ENCODE peak calls at places on chromosomes 1 and 21, in six cellular contexts. O is K562; E is endothelial cell of umbilical vein; S is CD8-positive, alpha-beta T cell; C is dorsolateral prefrontal cortex; N is BE2C. Y is an unnamed sample. For H3K27me3, the result is how much of the 10 kb centered on the place peaks cover.

GRCh38 chr1:239951518-239952130 is 140.1 kb upstream of the FMN2 start:
- DNase-seq in O (peak), E (peak), S (peak), C (peak), N (peak), Y (peak)

GRCh38 chr1:33367488-33368405 is 46.8 kb upstream of the A3GALT2 start:
- DNase-seq in O (peak), E (peak), S (peak), C (peak), N (peak), Y (peak)

GRCh38 chr1:167635941-167636340 is 5.9 kb downstream of the RCSD1 start:
- DNase-seq in O (no peak), E (no peak), S (no peak), C (no peak), N (no peak), Y (no peak)

GRCh38 chr1:14513084-14513483 is 85.4 kb upstream of the KAZN start:
- DNase-seq in O (no peak), E (no peak), S (no peak), C (no peak), N (no peak), Y (no peak)

GRCh38 chr21:25371831-25372434 is 235.3 kb downstream of the MRPL39 start:
- DNase-seq in O (no peak), E (no peak), S (no peak), C (no peak), N (no peak), Y (no peak)

GRCh38 chr1:234839663-234840062 is 229.7 kb upstream of the IRF2BP2 start:
- DNase-seq in O (peak), E (no peak), S (no peak), C (no peak), N (no peak), Y (no peak)

GRCh38 chr21:46145840-46146691 is 9.3 kb downstream of the FTCD start:
- DNase-seq in O (no peak), E (no peak), S (no peak), C (no peak), N (peak), Y (no peak)

GRCh38 chr1:180232521-180233043 is 2.5 kb downstream of the LHX4 start:
- DNase-seq in O (no peak), E (no peak), S (no peak), C (no peak), N (no peak), Y (no peak)

GRCh38 chr1:228006034-228006792 is 585 bp upstream of the WNT3A start:
- DNase-seq in O (no peak), E (no peak), S (no peak), C (peak), N (no peak), Y (no peak)

GRCh38 chr1:219465247-219466093 is 147.4 kb downstream of the ZC3H11B start:
- DNase-seq in O (no peak), E (no peak), S (no peak), C (no peak), N (no peak), Y (no peak)

GRCh38 chr1:245605480-245606156 is 450.8 kb downstream of the KIF26B start:
- DNase-seq in O (no peak), E (no peak), S (no peak), C (no peak), N (peak), Y (no peak)

GRCh38 chr1:206784471-206784903 is 12.2 kb upstream of the IL10 start:
- DNase-seq in O (no peak), E (no peak), S (peak), C (no peak), N (no peak), Y (no peak)

GRCh38 chr1:117664314-117664713 is 58.5 kb downstream of the TENT5C start:
- DNase-seq in O (peak), E (no peak), S (peak), C (no peak), N (no peak), Y (no peak)

GRCh38 chr1:209884665-209885117 is 53.3 kb upstream of the SYT14 start:
- DNase-seq in O (peak), E (peak), S (peak), C (no peak), N (peak), Y (no peak)

GRCh38 chr21:44695176-44695575 is 1.8 kb upstream of the KRTAP10-12 start:
- DNase-seq in O (no peak), E (no peak), S (no peak), C (no peak), N (no peak), Y (peak)

GRCh38 chr1:160251006-160251405 is 11.3 kb downstream of the DCAF8 start:
- DNase-seq in O (no peak), E (no peak), S (no peak), C (no peak), N (no peak), Y (no peak)

GRCh38 chr1:20184481-20184900 is 1.4 kb upstream of the UBXN10 start:
- DNase-seq in O (peak), E (no peak), S (no peak), C (no peak), N (no peak), Y (no peak)
- TF ChIP-seq CTCF in O (peak), E (no peak), S (no peak), C (no peak), N (no peak), Y (no peak)

DNA sequence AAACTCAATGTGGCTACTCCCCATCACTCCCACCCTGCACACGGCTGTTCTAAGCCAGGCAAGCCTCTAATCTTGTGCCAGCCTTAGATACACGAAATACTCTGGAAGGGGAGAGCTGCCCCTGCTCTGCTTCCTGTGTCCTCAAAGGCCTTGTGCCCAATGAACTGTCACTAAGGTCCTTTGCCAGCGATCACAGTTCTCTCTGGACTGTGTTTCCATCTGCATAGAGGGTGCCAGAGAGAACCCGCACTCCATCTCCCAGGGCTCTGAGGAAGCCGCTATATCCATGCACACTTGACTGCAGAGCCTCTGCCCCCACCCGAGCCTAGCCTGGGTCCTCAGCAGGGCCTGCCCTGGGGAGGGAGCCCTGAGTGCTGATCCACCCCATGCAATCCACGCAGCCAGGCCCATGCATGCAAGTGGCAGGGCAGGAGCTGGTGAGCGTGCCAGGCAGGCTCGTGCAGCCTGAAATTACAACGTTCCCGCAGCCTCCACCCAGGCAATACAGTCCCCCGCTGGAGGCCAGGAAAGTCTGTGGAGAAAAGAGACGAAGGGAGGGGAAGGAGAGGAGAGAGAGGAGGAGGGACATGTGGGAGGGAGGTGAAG is 30.6 kb upstream of the KIF21B start:
- DNase-seq in O (no peak), E (no peak), S (no peak), C (no peak), N (no peak), Y (no peak)
- H3K27me3 ChIP-seq in O (under half), E (under half), S (under half), C (under half), N (under half), Y (under half)

DNA sequence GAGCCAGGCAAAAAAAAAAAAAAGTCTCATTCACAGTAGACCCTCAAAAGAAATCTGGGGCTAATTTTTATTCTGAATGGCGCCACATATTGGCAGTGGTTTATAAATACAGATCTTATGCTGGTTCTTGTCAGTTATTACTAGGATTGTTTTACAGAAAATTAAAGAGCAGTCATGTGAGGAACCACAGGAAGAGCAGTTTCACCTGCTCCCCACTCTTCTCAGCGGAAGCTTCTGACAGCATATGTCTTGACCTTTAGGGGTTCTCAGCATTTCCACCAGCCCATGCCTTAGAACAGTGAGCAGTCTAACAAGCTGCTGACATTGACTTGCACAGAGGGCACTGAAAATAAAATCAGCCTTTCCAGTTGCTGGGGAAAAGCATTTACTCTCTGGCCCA is 144.4 kb downstream of the SYT2 start:
- DNase-seq in O (no peak), E (no peak), S (no peak), C (no peak), N (no peak), Y (no peak)
- TF ChIP-seq CTCF in O (no peak), E (no peak), S (no peak), C (no peak), N (peak), Y (no peak)

DNA sequence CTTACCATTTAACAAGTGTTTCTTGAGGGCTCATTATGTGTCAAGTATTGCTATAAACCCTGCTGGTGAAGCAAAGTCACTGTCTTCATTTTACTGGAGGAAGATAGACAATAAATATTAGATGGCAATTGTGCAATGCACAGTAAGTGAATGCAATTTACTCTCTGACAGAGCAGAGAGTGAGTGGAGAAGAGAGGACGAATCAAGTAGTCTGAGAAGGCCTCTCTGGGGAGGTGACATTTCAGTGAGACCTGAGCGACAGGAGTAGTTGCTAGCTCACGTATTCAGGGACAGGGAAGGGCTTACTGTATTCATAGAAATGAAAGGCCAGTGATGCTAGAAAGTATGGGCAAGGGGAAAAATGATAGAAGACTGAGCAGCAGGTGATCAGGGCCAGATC is 1.2 kb upstream of the NMNAT2 start:
- DNase-seq in O (no peak), E (no peak), S (no peak), C (no peak), N (no peak), Y (no peak)
- H3K27me3 ChIP-seq in O (under half), E (under half), S (under half), C (under half), N (under half), Y (under half)

GRCh38 chr1:115705085-115706008 is 63.2 kb downstream of the CASQ2 start:
- DNase-seq in O (no peak), E (no peak), S (no peak), C (no peak), N (no peak), Y (no peak)
- TF ChIP-seq CTCF in O (peak), E (no peak), S (no peak), C (no peak), N (no peak), Y (peak)

GRCh38 chr1:179183857-179184256 is 45.6 kb downstream of the ABL2 start:
- DNase-seq in O (no peak), E (no peak), S (no peak), C (no peak), N (no peak), Y (no peak)
- H3K27me3 ChIP-seq in O (under half), E (under half), S (under half), C (under half), N (under half), Y (under half)

GRCh38 chr1:161725888-161726630 is 4.7 kb downstream of the FCRLB start:
- DNase-seq in O (no peak), E (peak), S (peak), C (peak), N (peak), Y (peak)
- TF ChIP-seq CTCF in O (peak), E (no peak), S (no peak), C (no peak), N (peak), Y (no peak)

GRCh38 chr21:42781150-42781980 is 98.0 kb downstream of the WDR4 start:
- DNase-seq in O (peak), E (peak), S (no peak), C (no peak), N (peak), Y (no peak)
- H3K27me3 ChIP-seq in O (half or more), E (under half), S (under half), C (under half), N (under half), Y (under half)

DNA sequence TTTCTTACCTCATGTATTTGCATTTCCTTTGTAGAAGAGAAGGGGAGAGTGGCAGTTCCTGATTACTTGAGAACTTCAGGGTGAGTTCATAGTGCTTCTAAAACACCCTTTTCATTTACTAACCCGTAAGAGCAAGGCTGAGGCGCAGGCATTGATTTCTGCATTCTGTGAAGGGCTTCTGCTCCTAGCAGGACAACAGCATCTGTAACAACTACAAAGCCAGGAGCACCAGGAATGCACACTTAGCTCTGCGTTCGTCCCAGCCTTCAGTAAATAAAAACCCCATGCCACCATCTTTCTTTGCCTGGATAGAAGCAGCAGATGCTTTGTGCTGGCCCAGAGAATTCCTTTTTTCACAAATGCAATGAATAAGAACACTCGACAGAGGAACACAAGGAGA is 418.5 kb downstream of the DISC1 start:
- DNase-seq in O (no peak), E (no peak), S (no peak), C (no peak), N (no peak), Y (no peak)
- TF ChIP-seq CTCF in O (no peak), E (no peak), S (no peak), C (no peak), N (no peak), Y (no peak)

Y was measured in WERI-Rb-1.